ENCODE peak calls at places on chromosomes 16 and 17, in four cellular contexts. P is activated T-helper 1 cell treated with anti-CD3 and anti-CD28 coated beads, Interleukin-2, amount 50 U/mL, for 16 hours; M is B cell; Y is mesendoderm. Z is an unnamed sample.

GRCh38 chr16:84672276-84673202 is 24.2 kb downstream of the KLHL36 start:
- DNase-seq in P (peak), M (peak), Y (peak), Z (peak)

GRCh38 chr16:85395207-85395912 is 217.8 kb upstream of the GSE1 start:
- DNase-seq in P (no peak), M (no peak), Y (no peak), Z (no peak)

GRCh38 chr16:31695667-31696066 is 168.0 kb downstream of the AHSP start:
- DNase-seq in P (peak), M (peak), Y (no peak), Z (no peak)

GRCh38 chr17:74430706-74431567 is 951 bp upstream of the GPRC5C start:
- DNase-seq in P (no peak), M (peak), Y (peak), Z (peak)

GRCh38 chr17:2931426-2931825 is 132.0 kb downstream of the OR1D5 start:
- DNase-seq in P (no peak), M (no peak), Y (peak), Z (peak)

GRCh38 chr17:83109793-83110645 is 30.6 kb downstream of the METRNL start:
- DNase-seq in P (no peak), M (no peak), Y (peak), Z (no peak)

GRCh38 chr17:42849451-42850157 is 1.4 kb upstream of the AOC3 start:
- DNase-seq in P (no peak), M (no peak), Y (no peak), Z (no peak)

GRCh38 chr17:72465191-72466024 is 344.6 kb downstream of the SOX9 start:
- DNase-seq in P (no peak), M (no peak), Y (peak), Z (no peak)

GRCh38 chr16:27355610-27356009 is 41.8 kb downstream of the IL4R start:
- DNase-seq in P (peak), M (no peak), Y (peak), Z (peak)

GRCh38 chr17:36463916-36464764 is 22.3 kb upstream of the ZNHIT3 start:
- DNase-seq in P (no peak), M (no peak), Y (peak), Z (peak)

GRCh38 chr16:72424776-72425175 is 252.8 kb upstream of the PMFBP1 start:
- DNase-seq in P (no peak), M (no peak), Y (no peak), Z (no peak)

GRCh38 chr16:23509763-23510153 is 536 bp downstream of the GGA2 start:
- DNase-seq in P (no peak), M (peak), Y (peak), Z (peak)

GRCh38 chr17:31130286-31131224 is 35.8 kb downstream of the NF1 start:
- DNase-seq in P (no peak), M (no peak), Y (peak), Z (peak)

GRCh38 chr16:52545157-52545543 is 1.8 kb downstream of the TOX3 start:
- DNase-seq in P (no peak), M (no peak), Y (no peak), Z (peak)

Z was measured in neural progenitor cell.